ENCODE peak calls at places on chromosome 20, in eight cellular contexts. T is body of pancreas, J is IMR-90, B is lower leg skin, W is K562, Y is H54, G is right lobe of liver, K is stomach. V is an unnamed sample.
A peak's percentile ranks its signal among the peaks of the same experiment; 100 is the strongest.

GRCh38 chr20:35025116-35025515 is 67.5 kb downstream of the TRPC4AP start:
- DNase-seq in T (no peak), J (no peak), B (no peak), W (no peak), Y (no peak), G (no peak), K (no peak), V (no peak)

GRCh38 chr20:56893206-56893605 is 264.1 kb downstream of the TFAP2C start:
- DNase-seq in T (peak; percentile 31), J (no peak), B (no peak), W (no peak), Y (no peak), G (no peak), K (no peak), V (no peak)

GRCh38 chr20:12316794-12317193 is 399.1 kb downstream of the BTBD3 start:
- DNase-seq in T (no peak), J (no peak), B (no peak), W (no peak), Y (no peak), G (no peak), K (no peak), V (no peak)

GRCh38 chr20:12090920-12091319 is 173.2 kb downstream of the BTBD3 start:
- DNase-seq in T (no peak), J (no peak), B (no peak), W (no peak), Y (no peak), G (no peak), K (no peak), V (no peak)

GRCh38 chr20:61120595-61121515 is 131.2 kb upstream of the CDH4 start:
- DNase-seq in T (peak; percentile 57), J (peak; percentile 69), B (peak; percentile 45), W (no peak), Y (no peak), G (no peak), K (no peak), V (peak; percentile 67)

GRCh38 chr20:12970372-12970821 is 38.4 kb upstream of the SPTLC3 start:
- DNase-seq in T (peak; percentile 35), J (peak; percentile 51), B (no peak), W (no peak), Y (no peak), G (no peak), K (no peak), V (peak; percentile 30)

GRCh38 chr20:8764289-8764962 is 304.5 kb upstream of the PLCB4 start:
- DNase-seq in T (no peak), J (no peak), B (no peak), W (no peak), Y (no peak), G (no peak), K (no peak), V (no peak)

GRCh38 chr20:25314497-25315417 is 66.9 kb downstream of the PYGB start:
- DNase-seq in T (peak; percentile 8), J (no peak), B (no peak), W (no peak), Y (no peak), G (peak; percentile 27), K (peak; percentile 11), V (no peak)

GRCh38 chr20:24497851-24498250 is 28.4 kb downstream of the SYNDIG1 start:
- DNase-seq in T (peak; percentile 63), J (peak; percentile 33), B (no peak), W (no peak), Y (no peak), G (no peak), K (peak; percentile 64), V (no peak)

GRCh38 chr20:63911171-63911570 is 16.2 kb downstream of the DNAJC5 start:
- DNase-seq in T (peak; percentile 90), J (peak; percentile 50), B (no peak), W (no peak), Y (no peak), G (no peak), K (peak; percentile 72), V (no peak)
- TF ChIP-seq POLR2A in T (no peak), J (no peak), B (no peak), W (no peak), Y (no peak), G (no peak), K (no peak), V (no peak)

GRCh38 chr20:41336711-41337492 is 3.7 kb upstream of the LPIN3 start:
- DNase-seq in T (no peak), J (no peak), B (no peak), W (no peak), Y (no peak), G (no peak), K (no peak), V (no peak)

GRCh38 chr20:41339957-41340326 is 679 bp upstream of the LPIN3 start:
- DNase-seq in T (peak; percentile 97), J (peak; percentile 45), B (peak; percentile 87), W (peak; percentile 86), Y (peak; percentile 65), G (peak; percentile 92), K (peak; percentile 96), V (peak; percentile 89)

GRCh38 chr20:41342474-41343464 is 2.1 kb downstream of the LPIN3 start:
- DNase-seq in T (no peak), J (no peak), B (no peak), W (no peak), Y (no peak), G (no peak), K (no peak), V (no peak)

GRCh38 chr20:41344477-41344876 is 3.9 kb downstream of the LPIN3 start:
- DNase-seq in T (no peak), J (no peak), B (no peak), W (no peak), Y (no peak), G (no peak), K (no peak), V (no peak)

DNA sequence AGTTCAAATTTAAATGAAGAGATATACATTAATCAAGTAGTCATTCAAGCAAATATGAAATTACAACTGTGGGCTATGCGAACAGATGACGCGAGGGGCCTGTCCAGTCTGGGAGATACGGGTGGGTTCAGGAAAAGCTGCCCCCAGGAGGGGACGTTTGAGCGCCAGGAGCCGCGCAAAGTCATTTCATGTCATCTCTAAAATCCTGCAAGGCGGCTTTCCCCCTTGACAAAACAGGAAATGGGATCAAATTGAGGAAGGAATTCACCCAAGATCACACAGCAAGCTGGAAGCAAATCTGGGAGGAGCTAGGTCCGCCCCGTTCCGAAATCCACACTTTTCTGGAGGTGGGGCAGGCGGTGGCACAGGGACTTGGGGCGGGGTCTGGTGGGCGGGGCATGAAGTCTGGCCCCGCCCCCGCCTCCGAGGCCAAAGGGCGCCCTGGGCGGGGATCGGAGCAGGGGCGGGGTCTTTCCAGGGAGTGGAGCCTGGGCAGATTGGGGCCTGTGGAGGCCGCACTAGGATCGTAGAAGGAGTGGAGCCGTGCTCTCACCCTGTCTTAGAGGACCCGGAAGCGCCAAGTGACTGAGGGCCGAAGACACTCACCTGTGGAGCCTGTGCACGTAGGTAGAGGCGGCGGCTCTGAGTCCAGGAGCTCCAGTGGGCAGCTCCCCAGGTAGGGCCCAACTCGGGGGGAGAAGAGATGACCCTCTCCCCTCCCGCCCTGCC is at the start of gene LPIN3:
- DNase-seq in T (peak; percentile 96), J (peak; percentile 63), B (peak; percentile 92), W (peak; percentile 98), Y (peak; percentile 81), G (peak; percentile 94), K (peak; percentile 94), V (peak; percentile 88)
- TF ChIP-seq POLR2A in T (peak; percentile 86), J (no peak), B (no peak), W (peak; percentile 74), Y (no peak), G (peak; percentile 47), K (no peak), V (no peak)

GRCh38 chr20:33732166-33732970 is 572 bp downstream of the ZNF341 start:
- DNase-seq in T (peak; percentile 94), J (no peak), B (peak; percentile 69), W (peak; percentile 91), Y (no peak), G (peak; percentile 92), K (peak; percentile 90), V (peak; percentile 90)
- TF ChIP-seq POLR2A in T (peak; percentile 69), J (no peak), B (no peak), W (peak; percentile 54), Y (peak; percentile 57), G (peak; percentile 56), K (no peak), V (no peak)

GRCh38 chr20:50071039-50071888 is 41.7 kb downstream of the UBE2V1 start:
- DNase-seq in T (peak; percentile 94), J (peak; percentile 63), B (peak; percentile 81), W (peak; percentile 96), Y (peak; percentile 89), G (peak; percentile 89), K (peak; percentile 95), V (peak; percentile 95)
- TF ChIP-seq POLR2A in T (no peak), J (peak; percentile 68), B (no peak), W (peak; percentile 38), Y (no peak), G (no peak), K (no peak), V (no peak)

DNA sequence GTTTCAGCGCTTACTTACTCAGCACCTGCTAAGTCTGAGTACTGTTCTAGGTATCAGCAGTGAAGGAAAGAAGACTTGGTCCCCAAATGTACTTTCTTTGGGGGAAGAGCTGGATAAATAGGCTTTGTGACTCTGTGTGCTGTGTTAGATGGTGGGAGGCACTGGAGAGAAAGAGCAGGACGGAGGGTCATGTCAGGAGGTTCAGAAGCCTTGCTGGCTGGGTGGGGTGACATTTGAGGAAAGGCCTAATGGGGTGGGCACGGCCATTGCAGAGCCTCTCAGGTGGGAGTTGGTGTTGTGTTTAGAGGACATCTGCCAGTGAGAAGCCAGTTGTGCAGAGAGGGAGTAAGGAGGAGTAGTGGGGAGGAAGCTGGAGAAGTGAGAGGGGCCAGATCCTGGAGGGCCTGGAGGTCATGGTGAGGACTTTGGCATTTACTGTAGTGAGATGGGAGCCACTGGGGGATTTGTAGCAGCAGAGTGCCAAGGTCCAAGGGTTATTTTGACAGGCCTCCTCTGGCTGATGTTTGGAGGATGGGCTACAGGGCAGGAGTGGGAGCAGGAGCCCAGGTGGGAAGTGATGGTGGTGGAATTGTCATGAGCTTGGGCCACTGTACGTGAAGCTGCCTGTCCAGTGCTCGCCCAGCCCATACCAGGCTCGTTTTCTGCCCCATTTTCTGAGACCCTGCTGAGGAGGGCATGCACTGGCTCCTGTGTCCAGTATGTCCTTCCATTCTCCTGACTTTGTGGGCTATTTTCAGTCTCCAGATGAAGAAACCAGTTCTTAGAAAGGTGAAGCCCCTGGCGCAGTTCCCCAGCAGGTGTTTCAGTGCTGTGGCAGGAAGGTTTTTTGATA is 886 bp downstream of the SDCBP2 start:
- DNase-seq in T (peak; percentile 28), J (no peak), B (peak; percentile 14), W (no peak), Y (no peak), G (peak; percentile 78), K (no peak), V (peak; percentile 13)
- TF ChIP-seq POLR2A in T (no peak), J (no peak), B (no peak), W (no peak), Y (no peak), G (peak; percentile 43), K (no peak), V (no peak)

GRCh38 chr20:44166477-44166876 is 20.5 kb downstream of the JPH2 start:
- DNase-seq in T (no peak), J (peak; percentile 12), B (no peak), W (no peak), Y (peak; percentile 50), G (no peak), K (no peak), V (no peak)
- TF ChIP-seq POLR2A in T (no peak), J (no peak), B (no peak), W (no peak), Y (peak; percentile 58), G (no peak), K (no peak), V (no peak)

GRCh38 chr20:43459022-43459942 is 1.6 kb downstream of the SRSF6 start:
- DNase-seq in T (peak; percentile 16), J (peak; percentile 20), B (peak; percentile 22), W (peak; percentile 31), Y (no peak), G (no peak), K (no peak), V (peak; percentile 42)
- TF ChIP-seq POLR2A in T (no peak), J (no peak), B (no peak), W (peak; percentile 8), Y (no peak), G (no peak), K (no peak), V (no peak)

V was measured in testis.